ENCODE peak calls at places on chromosomes 12 and 14, in seven cellular contexts. M is left cardiac atrium; S is right lobe of liver; G is heart right ventricle; J is activated CD8-positive, alpha-beta memory T cell treated with anti-CD3 and anti-CD28 coated beads, Interleukin-2, amount 10 ng/mL, durations not matched to agents 7 days and 5 days; B is activated naive CD8-positive, alpha-beta T cell treated with anti-CD3 and anti-CD28 coated beads, Interleukin-2, amount 50 U/mL, for 24 hours; H is natural killer cell treated with Interleukin-12 subunit alpha and Interleukin-12 subunit beta and Interleukin-15 and Interleukin-18, amount 100 ng/mL, for 72 hours. I is an unnamed sample.
A peak's percentile ranks its signal among the peaks of the same experiment; 100 is the strongest.

GRCh38 chr14:37816743-37817295 is 221.4 kb downstream of the TTC6 start:
- ATAC-seq in S (no peak), M (no peak), G (no peak), H (no peak), J (no peak), B (no peak), I (no peak)

GRCh38 chr14:57560681-57561080 is 67.0 kb upstream of the CCDC198 start:
- ATAC-seq in B (no peak), H (no peak), J (no peak), M (no peak), G (no peak), S (no peak), I (peak; percentile 37)

GRCh38 chr12:118694128-118694775 is 287.1 kb upstream of the SRRM4 start:
- ATAC-seq in S (no peak), G (no peak), H (no peak), J (no peak), M (no peak), B (no peak), I (no peak)

GRCh38 chr12:1613860-1614259 is 15.2 kb upstream of the WNT5B start:
- ATAC-seq in M (no peak), G (no peak), J (no peak), H (no peak), S (no peak), B (no peak), I (no peak)

GRCh38 chr14:21860172-21860571 is 186.6 kb upstream of the OR4E1 start:
- ATAC-seq in J (peak; percentile 52), B (peak; percentile 45), S (no peak), G (no peak), H (no peak), M (no peak), I (peak; percentile 42)

GRCh38 chr12:48750769-48751356 is 34.4 kb upstream of the CCNT1 start:
- ATAC-seq in M (no peak), J (peak; percentile 67), B (peak; percentile 82), G (no peak), H (peak; percentile 56), S (no peak), I (peak; percentile 90)

GRCh38 chr12:46533723-46534122 is 161.2 kb upstream of the SLC38A2 start:
- ATAC-seq in J (no peak), H (no peak), B (no peak), S (no peak), G (no peak), M (no peak), I (no peak)

GRCh38 chr14:32913725-32914124 is 25.0 kb upstream of the NPAS3 start:
- ATAC-seq in G (no peak), S (no peak), H (no peak), B (no peak), J (no peak), M (no peak), I (no peak)

GRCh38 chr12:1282670-1283361 is 291.8 kb downstream of the ERC1 start:
- ATAC-seq in H (no peak), M (peak; percentile 72), J (no peak), G (peak; percentile 58), S (no peak), B (no peak), I (no peak)

GRCh38 chr12:31600252-31600651 is 9.3 kb upstream of the DENND5B start:
- ATAC-seq in B (no peak), H (no peak), S (no peak), G (no peak), J (no peak), M (no peak), I (no peak)

GRCh38 chr14:90991690-90992443 is 68.6 kb downstream of the RPS6KA5 start:
- ATAC-seq in B (peak; percentile 49), J (no peak), H (no peak), S (no peak), M (no peak), G (no peak), I (peak; percentile 51)

GRCh38 chr12:131786331-131786730 is 41.9 kb upstream of the MMP17 start:
- ATAC-seq in H (peak; percentile 41), M (no peak), G (no peak), B (no peak), J (no peak), S (no peak), I (no peak)

GRCh38 chr12:104498211-104498801 is 41.6 kb downstream of the CHST11 start:
- ATAC-seq in H (peak; percentile 34), J (no peak), G (no peak), M (no peak), B (peak; percentile 29), S (no peak), I (peak; percentile 57)

GRCh38 chr12:121803861-121804416 is at the start of gene SETD1B:
- ATAC-seq in G (no peak), S (peak; percentile 4), B (peak; percentile 11), H (peak; percentile 15), M (peak; percentile 12), J (no peak), I (peak; percentile 5)

GRCh38 chr12:92556622-92557421 is 146.0 kb upstream of the PLEKHG7 start:
- ATAC-seq in B (no peak), H (no peak), G (no peak), S (no peak), J (no peak), M (no peak), I (peak; percentile 55)

GRCh38 chr12:26961803-26962202 is 23.5 kb downstream of the FGFR1OP2 start:
- ATAC-seq in G (no peak), H (no peak), S (no peak), M (no peak), J (no peak), B (no peak), I (no peak)

GRCh38 chr12:112458330-112458729 is 39.6 kb downstream of the PTPN11 start:
- ATAC-seq in J (no peak), G (no peak), B (no peak), S (peak; percentile 69), H (no peak), M (no peak), I (no peak)

GRCh38 chr12:22002430-22002829 is 43.6 kb upstream of the CMAS start:
- ATAC-seq in B (no peak), G (no peak), S (no peak), M (no peak), J (no peak), H (no peak), I (no peak)

GRCh38 chr12:8544295-8544694 is 3.6 kb upstream of the CLEC4E start:
- ATAC-seq in S (peak; percentile 97), M (peak; percentile 59), B (peak; percentile 64), G (no peak), J (peak; percentile 71), H (no peak), I (peak; percentile 62)

GRCh38 chr14:19828314-19828713 is 24.7 kb downstream of the OR4N2 start:
- ATAC-seq in B (no peak), J (no peak), S (no peak), H (no peak), G (no peak), M (no peak), I (no peak)

GRCh38 chr12:94874986-94875312 is 128.5 kb downstream of the NDUFA12 start:
- ATAC-seq in M (no peak), G (no peak), B (no peak), S (peak; percentile 13), H (no peak), J (no peak), I (no peak)

GRCh38 chr12:132603240-132604107 is 6.9 kb downstream of the LRCOL1 start:
- ATAC-seq in S (no peak), B (no peak), H (peak; percentile 2), G (peak; percentile 14), J (no peak), M (peak; percentile 32), I (no peak)

GRCh38 chr14:93980464-93981201 is 4.3 kb upstream of the ASB2 start:
- ATAC-seq in M (peak; percentile 70), J (no peak), H (no peak), G (peak; percentile 62), S (no peak), B (no peak), I (no peak)

GRCh38 chr12:92675092-92675865 is 27.5 kb upstream of the PLEKHG7 start:
- ATAC-seq in G (no peak), B (peak; percentile 40), H (peak; percentile 72), J (peak; percentile 39), M (no peak), S (no peak), I (peak; percentile 93)

GRCh38 chr12:15522574-15523187 is 200.4 kb downstream of the PTPRO start:
- ATAC-seq in J (no peak), S (peak; percentile 83), B (no peak), G (no peak), H (no peak), M (peak; percentile 59), I (no peak)

GRCh38 chr14:89025581-89026236 is 201.3 kb downstream of the TTC8 start:
- ATAC-seq in M (no peak), B (no peak), G (peak; percentile 26), H (no peak), S (no peak), J (no peak), I (no peak)

GRCh38 chr12:46771268-46771837 is 54.4 kb downstream of the SLC38A4 start:
- ATAC-seq in J (no peak), S (peak; percentile 22), B (no peak), G (no peak), M (no peak), H (no peak), I (no peak)

GRCh38 chr12:12635651-12636050 is 24.0 kb downstream of the CREBL2 start:
- ATAC-seq in M (no peak), G (no peak), J (no peak), H (no peak), B (no peak), S (no peak), I (no peak)

GRCh38 chr14:24179961-24180726 is 8.3 kb downstream of the REC8 start:
- ATAC-seq in M (peak; percentile 23), S (peak; percentile 81), G (no peak), J (no peak), B (no peak), H (no peak), I (no peak)

GRCh38 chr12:51005671-51006070 is 20.5 kb downstream of the SLC11A2 start:
- ATAC-seq in J (no peak), B (no peak), M (no peak), H (no peak), S (no peak), G (no peak), I (no peak)

GRCh38 chr12:104181313-104181712 is 34.3 kb upstream of the TXNRD1 start:
- ATAC-seq in H (no peak), S (no peak), M (no peak), B (no peak), G (no peak), J (no peak), I (no peak)

I was measured in activated T-helper 17 cell treated with anti-CD3 and anti-CD28 coated beads, Interleukin-2, amount 50 U/mL, for 72 hours.